ENCODE peak calls at places on chromosomes 2 and 18, in five cellular contexts. C, E, Z, I and O are unnamed samples.

GRCh38 chr2:200138386-200139184 is 167.9 kb upstream of the SPATS2L start:
- DNase-seq in C (no peak), E (peak), Z (no peak), I (no peak), O (no peak)

GRCh38 chr2:54611830-54612545 is 111.5 kb upstream of the EML6 start:
- DNase-seq in C (no peak), E (no peak), Z (no peak), I (no peak), O (no peak)

GRCh38 chr2:177666408-177666807 is 273.8 kb downstream of the AGPS start:
- DNase-seq in C (no peak), E (peak), Z (no peak), I (no peak), O (no peak)

GRCh38 chr2:119011162-119011909 is 69.3 kb downstream of the MARCO start:
- DNase-seq in C (peak), E (peak), Z (peak), I (no peak), O (peak)

GRCh38 chr2:86054539-86055082 is 51.1 kb downstream of the POLR1A start:
- DNase-seq in C (no peak), E (no peak), Z (no peak), I (no peak), O (no peak)

GRCh38 chr18:11179959-11180519 is 30.7 kb upstream of the PIEZO2 start:
- DNase-seq in C (no peak), E (no peak), Z (no peak), I (no peak), O (no peak)

GRCh38 chr18:4181882-4182568 is 273.1 kb downstream of the DLGAP1 start:
- DNase-seq in C (no peak), E (no peak), Z (no peak), I (no peak), O (no peak)

GRCh38 chr2:46804794-46805193 is 110.8 kb downstream of the MCFD2 start:
- DNase-seq in C (peak), E (no peak), Z (no peak), I (no peak), O (no peak)

GRCh38 chr2:240405133-240405532 is 30.3 kb upstream of the GPC1 start:
- DNase-seq in C (no peak), E (no peak), Z (no peak), I (no peak), O (no peak)

GRCh38 chr2:189267925-189268579 is 88.5 kb upstream of the COL5A2 start:
- DNase-seq in C (no peak), E (no peak), Z (no peak), I (no peak), O (no peak)

GRCh38 chr18:78659748-78660147 is 319.9 kb upstream of the SALL3 start:
- DNase-seq in C (no peak), E (no peak), Z (no peak), I (no peak), O (peak)

GRCh38 chr2:174842496-174842895 is 78.2 kb upstream of the CHRNA1 start:
- DNase-seq in C (no peak), E (no peak), Z (no peak), I (no peak), O (no peak)